ENCODE peak calls at places on chromosome 18, in ten cellular contexts. O is activated T-cell treated with anti-CD3 and anti-CD28 coated beads, Interleukin-2, amount 50 U/mL, for 72 hours; B is lower leg skin; L is dorsolateral prefrontal cortex; Z is stimulated activated CD4-positive, alpha-beta T cell treated with anti-CD3 and anti-CD28 coated beads, Interleukin-2, amount 100 ng/mL, for 48 hours; X is GM20000; S is GM03348; Y is GM13977; H is dermis blood vessel endothelial cell; A is amniotic stem cell. N is an unnamed sample.

GRCh38 chr18:27585602-27586173 is 400.6 kb upstream of the CHST9 start:
- DNase-seq in O (no peak), B (no peak), L (no peak), Z (no peak), X (no peak), S (no peak), Y (no peak), H (no peak), A (no peak), N (no peak)

GRCh38 chr18:46289458-46289857 is 185.3 kb downstream of the HAUS1 start:
- DNase-seq in O (no peak), B (peak), L (no peak), Z (no peak), X (no peak), S (no peak), Y (no peak), H (no peak), A (no peak), N (no peak)

GRCh38 chr18:79601234-79601633 is 78.4 kb upstream of the CTDP1 start:
- DNase-seq in O (no peak), B (peak), L (no peak), Z (no peak), X (no peak), S (no peak), Y (no peak), H (no peak), A (no peak), N (no peak)

GRCh38 chr18:34321075-34321474 is 96.4 kb upstream of the NOL4 start:
- DNase-seq in O (no peak), B (no peak), L (no peak), Z (no peak), X (peak), S (no peak), Y (peak), H (no peak), A (no peak), N (no peak)

GRCh38 chr18:59881728-59882685 is 17.8 kb upstream of the PMAIP1 start:
- DNase-seq in O (peak), B (no peak), L (no peak), Z (no peak), X (no peak), S (peak), Y (no peak), H (peak), A (no peak), N (no peak)

GRCh38 chr18:26133652-26134051 is at the start of gene PSMA8:
- DNase-seq in O (peak), B (no peak), L (no peak), Z (peak), X (peak), S (no peak), Y (peak), H (peak), A (no peak), N (peak)

GRCh38 chr18:32469190-32469611 is 1.5 kb downstream of the GAREM1 start:
- DNase-seq in O (peak), B (no peak), L (peak), Z (no peak), X (peak), S (peak), Y (no peak), H (peak), A (peak), N (no peak)

GRCh38 chr18:61578846-61579245 is 245.6 kb downstream of the CDH20 start:
- DNase-seq in O (no peak), B (no peak), L (no peak), Z (no peak), X (no peak), S (no peak), Y (no peak), H (no peak), A (no peak), N (no peak)

GRCh38 chr18:31454066-31454708 is 6.6 kb downstream of the DSG3 start:
- DNase-seq in O (no peak), B (no peak), L (no peak), Z (no peak), X (no peak), S (peak), Y (no peak), H (no peak), A (no peak), N (no peak)

GRCh38 chr18:48002933-48003365 is 72.5 kb upstream of the SMAD2 start:
- DNase-seq in O (no peak), B (no peak), L (no peak), Z (no peak), X (no peak), S (no peak), Y (no peak), H (peak), A (no peak), N (no peak)

GRCh38 chr18:60347526-60348045 is 25.0 kb downstream of the MC4R start:
- DNase-seq in O (no peak), B (no peak), L (no peak), Z (no peak), X (no peak), S (no peak), Y (no peak), H (no peak), A (no peak), N (no peak)

GRCh38 chr18:45245036-45245638 is 370.1 kb upstream of the SLC14A2 start:
- DNase-seq in O (no peak), B (no peak), L (no peak), Z (no peak), X (no peak), S (peak), Y (no peak), H (no peak), A (no peak), N (no peak)

GRCh38 chr18:79485788-79486355 is 90.1 kb downstream of the NFATC1 start:
- DNase-seq in O (no peak), B (peak), L (no peak), Z (no peak), X (no peak), S (peak), Y (no peak), H (peak), A (peak), N (no peak)

GRCh38 chr18:12776821-12777471 is 74.1 kb downstream of the PSMG2 start:
- DNase-seq in O (no peak), B (peak), L (no peak), Z (no peak), X (no peak), S (no peak), Y (no peak), H (no peak), A (no peak), N (no peak)

GRCh38 chr18:5980721-5981120 is 85.4 kb upstream of the TMEM200C start:
- DNase-seq in O (no peak), B (no peak), L (no peak), Z (no peak), X (no peak), S (no peak), Y (no peak), H (no peak), A (no peak), N (no peak)

GRCh38 chr18:47931707-47932103 is 1.2 kb upstream of the SMAD2 start:
- DNase-seq in O (peak), B (no peak), L (no peak), Z (no peak), X (peak), S (no peak), Y (no peak), H (peak), A (no peak), N (peak)

GRCh38 chr18:49652841-49653240 is 91.0 kb downstream of the LIPG start:
- DNase-seq in O (no peak), B (peak), L (no peak), Z (no peak), X (no peak), S (no peak), Y (no peak), H (no peak), A (no peak), N (no peak)

GRCh38 chr18:5543854-5544389 is at the start of gene EPB41L3:
- DNase-seq in O (no peak), B (peak), L (peak), Z (no peak), X (no peak), S (peak), Y (no peak), H (peak), A (no peak), N (no peak)

GRCh38 chr18:57915241-57915640 is 112.1 kb upstream of the ATP8B1 start:
- DNase-seq in O (no peak), B (no peak), L (no peak), Z (no peak), X (no peak), S (no peak), Y (no peak), H (no peak), A (no peak), N (no peak)

GRCh38 chr18:11570770-11571169 is 38.6 kb upstream of the SLC35G4 start:
- DNase-seq in O (no peak), B (no peak), L (no peak), Z (no peak), X (no peak), S (peak), Y (no peak), H (peak), A (peak), N (no peak)

GRCh38 chr18:75070625-75071483 is 138.1 kb downstream of the PTGR3 start:
- DNase-seq in O (peak), B (peak), L (no peak), Z (peak), X (peak), S (peak), Y (peak), H (peak), A (peak), N (peak)

GRCh38 chr18:2847341-2848144 is 737 bp downstream of the EMILIN2 start:
- DNase-seq in O (peak), B (peak), L (no peak), Z (peak), X (peak), S (peak), Y (peak), H (peak), A (no peak), N (peak)

GRCh38 chr18:64100136-64100922 is 48.6 kb downstream of the LINC00305 start:
- DNase-seq in O (no peak), B (no peak), L (no peak), Z (no peak), X (peak), S (no peak), Y (peak), H (no peak), A (no peak), N (no peak)

GRCh38 chr18:59918320-59918755 is 18.5 kb downstream of the PMAIP1 start:
- DNase-seq in O (peak), B (no peak), L (no peak), Z (no peak), X (no peak), S (peak), Y (no peak), H (peak), A (peak), N (no peak)

GRCh38 chr18:8706981-8707940 is 1.9 kb downstream of the MTCL1 start:
- DNase-seq in O (peak), B (peak), L (peak), Z (no peak), X (peak), S (peak), Y (peak), H (peak), A (peak), N (peak)

GRCh38 chr18:21330122-21330701 is 88.2 kb downstream of the GREB1L start:
- DNase-seq in O (no peak), B (no peak), L (no peak), Z (no peak), X (no peak), S (peak), Y (no peak), H (peak), A (no peak), N (no peak)

GRCh38 chr18:35732652-35733051 is 151.1 kb downstream of the GALNT1 start:
- DNase-seq in O (no peak), B (no peak), L (no peak), Z (no peak), X (no peak), S (peak), Y (no peak), H (no peak), A (no peak), N (no peak)

GRCh38 chr18:21575656-21576055 is 24.8 kb downstream of the ESCO1 start:
- DNase-seq in O (no peak), B (no peak), L (no peak), Z (no peak), X (no peak), S (no peak), Y (no peak), H (peak), A (no peak), N (no peak)

GRCh38 chr18:48643262-48643661 is 104.4 kb downstream of the CTIF start:
- DNase-seq in O (no peak), B (peak), L (no peak), Z (no peak), X (no peak), S (no peak), Y (no peak), H (no peak), A (no peak), N (no peak)

GRCh38 chr18:74163019-74163656 is 14.8 kb downstream of the TIMM21 start:
- DNase-seq in O (no peak), B (no peak), L (no peak), Z (no peak), X (peak), S (no peak), Y (no peak), H (no peak), A (no peak), N (no peak)

GRCh38 chr18:10453261-10453884 is 1.1 kb upstream of the APCDD1 start:
- DNase-seq in O (no peak), B (no peak), L (no peak), Z (no peak), X (no peak), S (no peak), Y (no peak), H (no peak), A (no peak), N (no peak)

GRCh38 chr18:23661735-23662308 is 889 bp downstream of the ANKRD29 start:
- DNase-seq in O (peak), B (no peak), L (no peak), Z (no peak), X (peak), S (no peak), Y (no peak), H (no peak), A (no peak), N (no peak)

GRCh38 chr18:64919971-64920370 is 771.1 kb upstream of the LINC00305 start:
- DNase-seq in O (no peak), B (no peak), L (no peak), Z (no peak), X (no peak), S (no peak), Y (no peak), H (no peak), A (no peak), N (no peak)

GRCh38 chr18:78742346-78742745 is 237.3 kb upstream of the SALL3 start:
- DNase-seq in O (no peak), B (peak), L (no peak), Z (no peak), X (no peak), S (no peak), Y (no peak), H (no peak), A (no peak), N (no peak)

N was measured in naive thymus-derived CD4-positive, alpha-beta T cell.